ENCODE peak calls at places on chromosomes 5 and 9, in nine cellular contexts. E is colonic mucosa, G is keratinocyte, B is mesenchymal stem cell, Q is NT2/D1, N is fibroblast of lung, K is endodermal cell, T is IMR-90, H is HCT116. P is an unnamed sample.

GRCh38 chr5:40841068-40841805 is at the start of gene CARD6:
- DNase-seq in E (no peak), G (no peak), B (peak), Q (no peak), N (peak), K (no peak), T (peak), H (no peak), P (no peak)

GRCh38 chr9:99465231-99465891 is 243.3 kb downstream of the SEC61B start:
- DNase-seq in E (no peak), G (no peak), B (no peak), Q (no peak), N (no peak), K (no peak), T (no peak), H (no peak), P (no peak)

GRCh38 chr9:89781838-89782237 is 177.0 kb downstream of the GADD45G start:
- DNase-seq in E (no peak), G (no peak), B (no peak), Q (no peak), N (no peak), K (peak), T (no peak), H (no peak), P (peak)

GRCh38 chr5:173670791-173671120 is 54.3 kb upstream of the BOD1 start:
- DNase-seq in E (no peak), G (no peak), B (no peak), Q (no peak), N (no peak), K (no peak), T (no peak), H (no peak), P (no peak)

GRCh38 chr5:38660194-38660668 is 103.8 kb upstream of the LIFR start:
- DNase-seq in E (no peak), G (no peak), B (no peak), Q (peak), N (no peak), K (peak), T (no peak), H (no peak), P (no peak)

GRCh38 chr9:25350011-25350410 is 328.2 kb downstream of the TUSC1 start:
- DNase-seq in E (no peak), G (no peak), B (no peak), Q (no peak), N (no peak), K (no peak), T (no peak), H (no peak), P (peak)

GRCh38 chr5:10885026-10885425 is 124.0 kb upstream of the DAP start:
- DNase-seq in E (no peak), G (no peak), B (peak), Q (no peak), N (no peak), K (no peak), T (peak), H (no peak), P (no peak)

GRCh38 chr9:135474915-135475314 is 4.7 kb upstream of the PPP1R26 start:
- DNase-seq in E (no peak), G (no peak), B (peak), Q (no peak), N (peak), K (peak), T (no peak), H (peak), P (peak)

GRCh38 chr9:137556069-137556838 is 4.6 kb downstream of the MRPL41 start:
- DNase-seq in E (peak), G (no peak), B (no peak), Q (no peak), N (peak), K (no peak), T (no peak), H (no peak), P (no peak)

GRCh38 chr5:143314664-143315063 is 88.8 kb downstream of the NR3C1 start:
- DNase-seq in E (no peak), G (no peak), B (peak), Q (no peak), N (peak), K (no peak), T (peak), H (no peak), P (peak)

GRCh38 chr5:136123236-136123768 is 9.3 kb upstream of the SMAD5 start:
- DNase-seq in E (peak), G (no peak), B (no peak), Q (no peak), N (no peak), K (no peak), T (peak), H (peak), P (no peak)

GRCh38 chr9:126947529-126947928 is 32.9 kb downstream of the RALGPS1 start:
- DNase-seq in E (no peak), G (no peak), B (no peak), Q (peak), N (no peak), K (peak), T (no peak), H (peak), P (no peak)

GRCh38 chr5:10734832-10735231 is 26.2 kb downstream of the DAP start:
- DNase-seq in E (no peak), G (no peak), B (no peak), Q (no peak), N (peak), K (no peak), T (no peak), H (no peak), P (no peak)

GRCh38 chr9:113619156-113619861 is 155.8 kb downstream of the RGS3 start:
- DNase-seq in E (no peak), G (no peak), B (no peak), Q (no peak), N (no peak), K (peak), T (no peak), H (no peak), P (no peak)

GRCh38 chr5:127588368-127588767 is 60.5 kb upstream of the CTXN3 start:
- DNase-seq in E (no peak), G (no peak), B (no peak), Q (no peak), N (no peak), K (no peak), T (no peak), H (no peak), P (no peak)

GRCh38 chr9:137080260-137081122 is 3.2 kb downstream of the UAP1L1 start:
- DNase-seq in E (no peak), G (no peak), B (no peak), Q (no peak), N (no peak), K (peak), T (no peak), H (no peak), P (no peak)

GRCh38 chr9:36289836-36290435 is 31.7 kb upstream of the GNE start:
- DNase-seq in E (no peak), G (no peak), B (no peak), Q (no peak), N (no peak), K (no peak), T (no peak), H (no peak), P (no peak)

GRCh38 chr5:137332296-137332695 is 166.8 kb downstream of the SPOCK1 start:
- DNase-seq in E (no peak), G (no peak), B (no peak), Q (no peak), N (no peak), K (peak), T (no peak), H (no peak), P (no peak)

GRCh38 chr5:120240716-120241115 is 223.4 kb upstream of the PRR16 start:
- DNase-seq in E (no peak), G (no peak), B (peak), Q (no peak), N (no peak), K (no peak), T (peak), H (no peak), P (no peak)

GRCh38 chr9:13318027-13318426 is 38.5 kb upstream of the MPDZ start:
- DNase-seq in E (no peak), G (no peak), B (no peak), Q (no peak), N (no peak), K (no peak), T (no peak), H (no peak), P (no peak)

GRCh38 chr9:93673271-93673843 is 97.0 kb downstream of the PHF2 start:
- DNase-seq in E (peak), G (no peak), B (peak), Q (no peak), N (peak), K (peak), T (no peak), H (no peak), P (no peak)

GRCh38 chr9:122051401-122052346 is 41.4 kb downstream of the TTLL11 start:
- DNase-seq in E (no peak), G (no peak), B (no peak), Q (no peak), N (peak), K (no peak), T (peak), H (no peak), P (no peak)

GRCh38 chr9:72271617-72272478 is 93.2 kb downstream of the ZFAND5 start:
- DNase-seq in E (peak), G (no peak), B (peak), Q (peak), N (peak), K (peak), T (peak), H (peak), P (peak)

GRCh38 chr5:84688566-84688965 is 303.9 kb upstream of the EDIL3 start:
- DNase-seq in E (no peak), G (peak), B (peak), Q (no peak), N (peak), K (no peak), T (peak), H (no peak), P (no peak)

GRCh38 chr9:119667163-119667562 is 297.9 kb upstream of the BRINP1 start:
- DNase-seq in E (no peak), G (no peak), B (no peak), Q (no peak), N (no peak), K (peak), T (no peak), H (no peak), P (no peak)

GRCh38 chr9:95572370-95573151 is 55.8 kb upstream of the PTCH1 start:
- DNase-seq in E (no peak), G (no peak), B (no peak), Q (no peak), N (peak), K (no peak), T (no peak), H (no peak), P (no peak)

GRCh38 chr9:119368179-119368578 is 1.1 kb downstream of the BRINP1 start:
- DNase-seq in E (no peak), G (no peak), B (no peak), Q (no peak), N (no peak), K (no peak), T (no peak), H (no peak), P (no peak)

GRCh38 chr5:121630402-121630801 is 221.3 kb upstream of the FTMT start:
- DNase-seq in E (peak), G (no peak), B (no peak), Q (no peak), N (peak), K (peak), T (peak), H (no peak), P (no peak)

GRCh38 chr5:107268241-107268640 is 402.5 kb downstream of the EFNA5 start:
- DNase-seq in E (no peak), G (no peak), B (no peak), Q (no peak), N (peak), K (no peak), T (peak), H (no peak), P (no peak)

GRCh38 chr5:9419794-9420193 is 126.1 kb downstream of the SEMA5A start:
- DNase-seq in E (no peak), G (no peak), B (no peak), Q (no peak), N (no peak), K (no peak), T (no peak), H (no peak), P (no peak)

GRCh38 chr9:97638666-97639065 is 5.0 kb downstream of the NCBP1 start:
- DNase-seq in E (no peak), G (no peak), B (peak), Q (no peak), N (no peak), K (peak), T (no peak), H (no peak), P (no peak)

GRCh38 chr9:132752877-132753592 is 82.8 kb downstream of the GTF3C4 start:
- DNase-seq in E (no peak), G (no peak), B (no peak), Q (no peak), N (no peak), K (peak), T (no peak), H (no peak), P (no peak)

GRCh38 chr5:136094189-136094912 is 38.3 kb upstream of the SMAD5 start:
- DNase-seq in E (peak), G (no peak), B (no peak), Q (no peak), N (no peak), K (no peak), T (no peak), H (no peak), P (no peak)

GRCh38 chr5:142095035-142095434 is 13.5 kb upstream of the NDFIP1 start:
- DNase-seq in E (no peak), G (no peak), B (no peak), Q (no peak), N (no peak), K (no peak), T (no peak), H (no peak), P (no peak)

DNA sequence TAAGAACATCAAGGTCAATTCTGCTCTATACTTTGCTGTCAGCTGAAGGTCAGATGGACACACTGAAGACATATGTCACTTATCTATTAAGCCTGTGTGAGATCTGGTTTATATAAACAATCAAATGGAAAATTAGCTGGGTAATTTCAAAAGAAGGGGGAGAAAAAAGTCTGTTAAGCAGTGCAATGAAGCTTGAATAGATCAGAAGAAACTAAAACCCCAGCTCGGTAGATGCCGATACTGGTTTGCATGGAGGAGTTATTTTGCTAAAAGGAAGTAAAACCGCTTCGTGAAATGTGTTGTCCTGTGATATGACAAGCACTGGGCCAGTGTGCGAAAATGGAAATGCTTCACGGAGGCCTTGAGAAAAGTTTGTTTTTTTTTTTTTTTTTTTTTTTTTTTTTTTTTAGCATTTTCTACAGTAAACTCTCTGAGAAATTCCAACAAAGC is 148.8 kb downstream of the MEF2C start:
- DNase-seq in E (no peak), G (no peak), B (no peak), Q (no peak), N (no peak), K (no peak), T (no peak), H (no peak), P (peak)
- H3K9ac ChIP-seq in E (no peak), G (no peak), B (no peak), Q (no peak), N (no peak), K (no peak), T (no peak), H (no peak), P (peak)

GRCh38 chr5:138648841-138649240 is 73.6 kb upstream of the HSPA9 start:
- DNase-seq in E (no peak), G (no peak), B (no peak), Q (no peak), N (no peak), K (no peak), T (no peak), H (no peak), P (no peak)
- H3K9ac ChIP-seq in E (no peak), G (no peak), B (no peak), Q (peak), N (no peak), K (no peak), T (no peak), H (no peak), P (no peak)

GRCh38 chr5:177004961-177005360 is 1.6 kb downstream of the UIMC1 start:
- DNase-seq in E (no peak), G (no peak), B (no peak), Q (no peak), N (no peak), K (no peak), T (no peak), H (no peak), P (no peak)

GRCh38 chr5:177006265-177006972 is at the start of gene UIMC1:
- DNase-seq in E (peak), G (no peak), B (peak), Q (peak), N (peak), K (peak), T (peak), H (peak), P (peak)

GRCh38 chr5:177010150-177010549 is 3.6 kb upstream of the UIMC1 start:
- DNase-seq in E (no peak), G (no peak), B (no peak), Q (no peak), N (no peak), K (no peak), T (no peak), H (no peak), P (no peak)

GRCh38 chr5:177005619-177006264 is 837 bp downstream of the UIMC1 start:
- DNase-seq in E (peak), G (no peak), B (peak), Q (peak), N (peak), K (peak), T (peak), H (peak), P (peak)

GRCh38 chr5:177008716-177009115 is 2.1 kb upstream of the UIMC1 start:
- DNase-seq in E (no peak), G (no peak), B (peak), Q (no peak), N (peak), K (no peak), T (no peak), H (no peak), P (no peak)
- H3K9ac ChIP-seq in E (no peak), G (no peak), B (no peak), Q (no peak), N (no peak), K (no peak), T (no peak), H (no peak), P (no peak)

GRCh38 chr5:35859101-35859661 is 2.5 kb downstream of the IL7R start:
- DNase-seq in E (no peak), G (no peak), B (peak), Q (no peak), N (peak), K (no peak), T (peak), H (no peak), P (no peak)

GRCh38 chr5:35857004-35857345 is 284 bp downstream of the IL7R start:
- DNase-seq in E (no peak), G (no peak), B (no peak), Q (no peak), N (no peak), K (no peak), T (no peak), H (no peak), P (no peak)

GRCh38 chr5:35856186-35857003 is at the start of gene IL7R:
- DNase-seq in E (no peak), G (no peak), B (peak), Q (no peak), N (peak), K (no peak), T (peak), H (no peak), P (no peak)

GRCh38 chr5:35855221-35855620 is 1.5 kb upstream of the IL7R start:
- DNase-seq in E (no peak), G (no peak), B (no peak), Q (no peak), N (no peak), K (no peak), T (no peak), H (no peak), P (no peak)

DNA sequence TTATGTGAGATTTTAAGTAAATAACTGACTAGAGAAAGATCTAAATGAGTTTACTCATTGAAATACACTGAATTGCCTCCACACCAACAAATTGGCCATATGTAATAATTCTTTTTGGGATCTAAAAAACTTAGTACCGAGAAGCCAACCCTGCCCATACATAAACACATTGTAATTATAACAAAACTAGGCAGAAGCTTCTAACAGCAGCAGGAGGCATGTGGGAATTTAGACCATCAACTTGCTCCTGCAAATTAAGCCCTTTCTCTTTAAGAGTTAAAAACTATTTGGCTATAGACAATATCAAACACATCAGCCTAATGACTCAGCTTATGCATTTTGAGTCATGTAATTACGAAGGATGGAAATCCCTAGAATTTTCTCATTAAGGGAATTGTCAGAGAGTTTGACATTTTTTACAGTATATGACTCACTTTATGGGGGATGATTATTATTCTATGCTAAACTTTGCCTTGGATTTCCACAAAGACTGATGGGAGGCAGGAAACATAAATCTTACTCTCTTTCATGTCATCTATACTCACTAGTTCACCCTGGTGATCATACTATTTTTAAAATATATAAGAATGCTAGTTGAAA is 1.0 kb downstream of the IL7R start:
- DNase-seq in E (no peak), G (peak), B (peak), Q (no peak), N (peak), K (no peak), T (peak), H (no peak), P (no peak)
- H3K9ac ChIP-seq in E (no peak), G (peak), B (no peak), Q (no peak), N (peak), K (no peak), T (peak), H (no peak), P (no peak)

GRCh38 chr5:55418994-55419991 is 111.5 kb downstream of the MTREX start:
- DNase-seq in E (no peak), G (no peak), B (peak), Q (no peak), N (peak), K (no peak), T (peak), H (no peak), P (no peak)
- H3K9ac ChIP-seq in E (no peak), G (no peak), B (peak), Q (no peak), N (no peak), K (no peak), T (no peak), H (no peak), P (no peak)

P was measured in Karpas-422.